ENCODE peak calls at places on chromosomes 4 and X, in five cellular contexts. V is cardiac fibroblast, X is stomach, P is posterior cingulate gyrus, G is mesendoderm. Y is an unnamed sample.

GRCh38 chrX:154063234-154063633 is 34.3 kb downstream of the MECP2 start:
- DNase-seq in V (no peak), X (no peak), P (no peak), G (no peak), Y (no peak)

GRCh38 chr4:2743518-2744445 is 12.4 kb downstream of the TNIP2 start:
- DNase-seq in V (no peak), X (peak; percentile 46), P (no peak), G (no peak), Y (no peak)

GRCh38 chr4:174173360-174173759 is 110.1 kb downstream of the FBXO8 start:
- DNase-seq in V (peak; percentile 39), X (no peak), P (no peak), G (no peak), Y (no peak)

GRCh38 chrX:119505945-119506344 is 37.7 kb downstream of the SLC25A5 start:
- DNase-seq in V (no peak), X (no peak), P (no peak), G (no peak), Y (no peak)

GRCh38 chr4:71147261-71147660 is 153.8 kb downstream of the DCK start:
- DNase-seq in V (no peak), X (no peak), P (no peak), G (no peak), Y (no peak)

GRCh38 chr4:102717448-102718092 is 43.2 kb downstream of the MANBA start:
- DNase-seq in V (no peak), X (no peak), P (no peak), G (no peak), Y (no peak)

GRCh38 chr4:11489449-11490083 is 60.9 kb upstream of the HS3ST1 start:
- DNase-seq in V (no peak), X (no peak), P (no peak), G (no peak), Y (no peak)

GRCh38 chrX:82732861-82733260 is 775.2 kb upstream of the POU3F4 start:
- DNase-seq in V (no peak), X (no peak), P (no peak), G (no peak), Y (no peak)

GRCh38 chr4:186932196-186932595 is 208.5 kb upstream of the FAT1 start:
- DNase-seq in V (no peak), X (no peak), P (no peak), G (no peak), Y (no peak)

GRCh38 chr4:85677286-85677685 is 202.3 kb downstream of the ARHGAP24 start:
- DNase-seq in V (peak; percentile 33), X (no peak), P (no peak), G (no peak), Y (no peak)

GRCh38 chrX:146278381-146278780 is 460.8 kb downstream of the SLITRK2 start:
- DNase-seq in V (no peak), X (no peak), P (no peak), G (peak; percentile 39), Y (no peak)

GRCh38 chr4:47668810-47669408 is 169.0 kb downstream of the CORIN start:
- DNase-seq in V (peak; percentile 61), X (no peak), P (no peak), G (peak; percentile 36), Y (no peak)

GRCh38 chr4:86564795-86565194 is 29.3 kb upstream of the PTPN13 start:
- DNase-seq in V (no peak), X (no peak), P (no peak), G (no peak), Y (no peak)

GRCh38 chrX:116238093-116238492 is 67.5 kb downstream of the AGTR2 start:
- DNase-seq in V (no peak), X (no peak), P (no peak), G (no peak), Y (no peak)

GRCh38 chr4:31682796-31683195 is 962.6 kb downstream of the PCDH7 start:
- DNase-seq in V (peak; percentile 13), X (no peak), P (no peak), G (no peak), Y (no peak)

GRCh38 chr4:7792616-7793015 is 147.0 kb downstream of the AFAP1 start:
- DNase-seq in V (peak; percentile 36), X (no peak), P (no peak), G (no peak), Y (no peak)

GRCh38 chrX:110407910-110408545 is 49.4 kb downstream of the RTL9 start:
- DNase-seq in V (peak; percentile 76), X (no peak), P (no peak), G (peak; percentile 66), Y (peak; percentile 6)

GRCh38 chr4:174377613-174378012 is 93.9 kb downstream of the CEP44 start:
- DNase-seq in V (peak; percentile 13), X (no peak), P (no peak), G (no peak), Y (no peak)

GRCh38 chrX:9539611-9540387 is 74.9 kb downstream of the TBL1X start:
- DNase-seq in V (no peak), X (peak; percentile 30), P (no peak), G (no peak), Y (no peak)

GRCh38 chr4:105784761-105785160 is 76.2 kb downstream of the GSTCD start:
- DNase-seq in V (no peak), X (no peak), P (no peak), G (no peak), Y (no peak)

GRCh38 chr4:99868126-99868596 is 26.1 kb downstream of the LAMTOR3 start:
- DNase-seq in V (no peak), X (no peak), P (no peak), G (peak; percentile 64), Y (no peak)

GRCh38 chr4:108118505-108118904 is 50.2 kb downstream of the LEF1 start:
- DNase-seq in V (no peak), X (no peak), P (no peak), G (peak; percentile 44), Y (peak; percentile 57)

GRCh38 chrX:154600962-154601374 is 16.0 kb downstream of the CTAG1A start:
- DNase-seq in V (peak; percentile 13), X (no peak), P (no peak), G (peak; percentile 4), Y (no peak)

GRCh38 chrX:124406294-124407013 is 60.1 kb downstream of the SH2D1A start:
- DNase-seq in V (peak; percentile 68), X (peak; percentile 51), P (no peak), G (peak; percentile 37), Y (peak; percentile 1)

GRCh38 chr4:129335263-129335662 is 239.3 kb downstream of the C4orf33 start:
- DNase-seq in V (no peak), X (no peak), P (no peak), G (no peak), Y (no peak)

GRCh38 chr4:56674984-56675383 is 6.1 kb downstream of the HOPX start:
- DNase-seq in V (peak; percentile 35), X (no peak), P (no peak), G (no peak), Y (no peak)

GRCh38 chr4:47836655-47837581 is 949 bp downstream of the CORIN start:
- DNase-seq in V (peak; percentile 83), X (peak; percentile 81), P (peak; percentile 85), G (peak; percentile 94), Y (peak; percentile 23)

GRCh38 chr4:65482410-65482809 is 187.9 kb downstream of the EPHA5 start:
- DNase-seq in V (peak; percentile 14), X (no peak), P (no peak), G (no peak), Y (no peak)